ENCODE peak calls at places on chromosomes 13 and 19, in ten cellular contexts. One of them, this sample, is unnamed.

GRCh38 chr13:96771501-96772367 is 222.5 kb downstream of the OXGR1 start:
- DNase-seq in AG04450: no peak
- DNase-seq in dorsolateral prefrontal cortex: no peak
- DNase-seq in mesenchymal stem cell: no peak
- DNase-seq in upper lobe of right lung: no peak
- DNase-seq in K562: no peak
- DNase-seq in H9: no peak
- DNase-seq in psoas muscle: no peak
- DNase-seq in CD8-positive, alpha-beta T cell: no peak
- DNase-seq in neuronal stem cell: no peak
- DNase-seq in this sample: no peak

GRCh38 chr13:101415358-101416174 is 742 bp downstream of the NALCN start:
- DNase-seq in K562: no peak
- DNase-seq in AG04450: no peak
- DNase-seq in H9: no peak
- DNase-seq in dorsolateral prefrontal cortex: no peak
- DNase-seq in psoas muscle: no peak
- DNase-seq in CD8-positive, alpha-beta T cell: no peak
- DNase-seq in mesenchymal stem cell: no peak
- DNase-seq in upper lobe of right lung: no peak
- DNase-seq in neuronal stem cell: no peak
- DNase-seq in this sample: no peak

GRCh38 chr13:97245011-97245410 is 22.9 kb downstream of the MBNL2 start:
- DNase-seq in AG04450: no peak
- DNase-seq in dorsolateral prefrontal cortex: no peak
- DNase-seq in K562: no peak
- DNase-seq in CD8-positive, alpha-beta T cell: no peak
- DNase-seq in neuronal stem cell: no peak
- DNase-seq in psoas muscle: no peak
- DNase-seq in upper lobe of right lung: no peak
- DNase-seq in mesenchymal stem cell: no peak
- DNase-seq in H9: no peak
- DNase-seq in this sample: no peak

GRCh38 chr13:35455022-35455421 is 21.5 kb downstream of the MAB21L1 start:
- DNase-seq in psoas muscle: no peak
- DNase-seq in H9: no peak
- DNase-seq in mesenchymal stem cell: no peak
- DNase-seq in K562: no peak
- DNase-seq in CD8-positive, alpha-beta T cell: no peak
- DNase-seq in dorsolateral prefrontal cortex: no peak
- DNase-seq in upper lobe of right lung: no peak
- DNase-seq in neuronal stem cell: no peak
- DNase-seq in AG04450: no peak
- DNase-seq in this sample: no peak

GRCh38 chr13:73715114-73715909 is 418.9 kb downstream of the KLF12 start:
- DNase-seq in dorsolateral prefrontal cortex: no peak
- DNase-seq in mesenchymal stem cell: no peak
- DNase-seq in psoas muscle: no peak
- DNase-seq in K562: no peak
- DNase-seq in AG04450: no peak
- DNase-seq in upper lobe of right lung: peak; percentile 72
- DNase-seq in CD8-positive, alpha-beta T cell: peak; percentile 60
- DNase-seq in neuronal stem cell: no peak
- DNase-seq in H9: no peak
- DNase-seq in this sample: no peak

GRCh38 chr13:91066745-91067144 is 280.7 kb upstream of the MIR17HG start:
- DNase-seq in psoas muscle: no peak
- DNase-seq in CD8-positive, alpha-beta T cell: no peak
- DNase-seq in H9: no peak
- DNase-seq in upper lobe of right lung: no peak
- DNase-seq in K562: no peak
- DNase-seq in dorsolateral prefrontal cortex: no peak
- DNase-seq in AG04450: no peak
- DNase-seq in neuronal stem cell: no peak
- DNase-seq in mesenchymal stem cell: no peak
- DNase-seq in this sample: no peak

GRCh38 chr13:27973291-27973690 is 4.2 kb upstream of the CDX2 start:
- DNase-seq in upper lobe of right lung: no peak
- DNase-seq in neuronal stem cell: no peak
- DNase-seq in CD8-positive, alpha-beta T cell: no peak
- DNase-seq in K562: no peak
- DNase-seq in H9: no peak
- DNase-seq in mesenchymal stem cell: no peak
- DNase-seq in dorsolateral prefrontal cortex: no peak
- DNase-seq in AG04450: no peak
- DNase-seq in psoas muscle: no peak
- DNase-seq in this sample: no peak

GRCh38 chr13:39144941-39145533 is 106.8 kb downstream of the NHLRC3 start:
- DNase-seq in psoas muscle: peak; percentile 56
- DNase-seq in K562: peak; percentile 13
- DNase-seq in H9: peak; percentile 51
- DNase-seq in CD8-positive, alpha-beta T cell: no peak
- DNase-seq in upper lobe of right lung: no peak
- DNase-seq in neuronal stem cell: peak; percentile 47
- DNase-seq in AG04450: peak; percentile 26
- DNase-seq in dorsolateral prefrontal cortex: peak; percentile 72
- DNase-seq in mesenchymal stem cell: peak; percentile 67
- DNase-seq in this sample: peak; percentile 87

GRCh38 chr19:48752511-48753365 is at the start of gene FUT1:
- DNase-seq in dorsolateral prefrontal cortex: peak; percentile 37
- DNase-seq in H9: peak; percentile 97
- DNase-seq in AG04450: no peak
- DNase-seq in upper lobe of right lung: peak; percentile 90
- DNase-seq in K562: peak; percentile 58
- DNase-seq in neuronal stem cell: no peak
- DNase-seq in CD8-positive, alpha-beta T cell: peak; percentile 49
- DNase-seq in psoas muscle: peak; percentile 75
- DNase-seq in mesenchymal stem cell: peak; percentile 39
- DNase-seq in this sample: no peak

GRCh38 chr19:50562329-50562728 is 5.9 kb downstream of the LRRC4B start:
- DNase-seq in upper lobe of right lung: no peak
- DNase-seq in dorsolateral prefrontal cortex: no peak
- DNase-seq in K562: no peak
- DNase-seq in AG04450: no peak
- DNase-seq in CD8-positive, alpha-beta T cell: no peak
- DNase-seq in mesenchymal stem cell: no peak
- DNase-seq in psoas muscle: no peak
- DNase-seq in H9: no peak
- DNase-seq in neuronal stem cell: no peak
- DNase-seq in this sample: no peak

GRCh38 chr19:33502521-33502920 is 19.1 kb downstream of the PEPD start:
- DNase-seq in neuronal stem cell: no peak
- DNase-seq in CD8-positive, alpha-beta T cell: no peak
- DNase-seq in mesenchymal stem cell: no peak
- DNase-seq in dorsolateral prefrontal cortex: no peak
- DNase-seq in H9: no peak
- DNase-seq in AG04450: no peak
- DNase-seq in upper lobe of right lung: no peak
- DNase-seq in psoas muscle: no peak
- DNase-seq in K562: no peak
- DNase-seq in this sample: no peak

DNA sequence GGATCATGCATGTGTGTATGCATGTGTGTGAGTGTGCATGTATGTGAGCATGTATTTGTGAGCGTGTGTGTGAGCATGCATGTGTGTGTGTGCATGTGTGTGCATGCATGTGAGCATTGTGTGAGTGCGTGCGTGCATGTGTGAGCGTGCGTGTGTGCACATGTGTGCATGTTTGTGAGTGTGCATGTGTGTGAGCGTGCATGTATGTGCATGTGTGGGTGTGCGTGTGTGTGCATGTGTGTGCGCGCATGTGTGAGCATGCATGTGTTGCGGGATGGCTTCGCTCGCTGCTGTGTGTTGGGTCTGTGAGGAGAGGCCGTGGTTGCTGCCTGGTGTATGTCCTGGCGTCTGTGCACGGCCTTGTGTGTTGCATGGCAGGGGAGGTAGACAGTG is 32.4 kb downstream of the PAK4 start:
- DNase-seq in psoas muscle: no peak
- DNase-seq in K562: no peak
- DNase-seq in dorsolateral prefrontal cortex: no peak
- DNase-seq in neuronal stem cell: no peak
- DNase-seq in H9: no peak
- DNase-seq in mesenchymal stem cell: no peak
- DNase-seq in AG04450: no peak
- DNase-seq in upper lobe of right lung: no peak
- DNase-seq in CD8-positive, alpha-beta T cell: no peak
- DNase-seq in this sample: no peak
- H3K27ac ChIP-seq in psoas muscle: no peak overlapping the region
- H3K27ac ChIP-seq in K562: no peak overlapping the region
- H3K27ac ChIP-seq in dorsolateral prefrontal cortex: no peak overlapping the region
- H3K27ac ChIP-seq in neuronal stem cell: no peak overlapping the region
- H3K27ac ChIP-seq in H9: peak overlapping the region; percentile 5
- H3K27ac ChIP-seq in mesenchymal stem cell: no peak overlapping the region
- H3K27ac ChIP-seq in AG04450: no peak overlapping the region
- H3K27ac ChIP-seq in upper lobe of right lung: no peak overlapping the region
- H3K27ac ChIP-seq in CD8-positive, alpha-beta T cell: no peak overlapping the region
- H3K27ac ChIP-seq in this sample: no peak overlapping the region

GRCh38 chr19:39166571-39167391 is 30.0 kb upstream of the NCCRP1 start:
- DNase-seq in psoas muscle: no peak
- DNase-seq in mesenchymal stem cell: no peak
- DNase-seq in K562: no peak
- DNase-seq in AG04450: no peak
- DNase-seq in dorsolateral prefrontal cortex: no peak
- DNase-seq in CD8-positive, alpha-beta T cell: no peak
- DNase-seq in H9: no peak
- DNase-seq in neuronal stem cell: no peak
- DNase-seq in upper lobe of right lung: peak; percentile 95
- DNase-seq in this sample: no peak
- H3K27ac ChIP-seq in psoas muscle: no peak overlapping the region
- H3K27ac ChIP-seq in mesenchymal stem cell: no peak overlapping the region
- H3K27ac ChIP-seq in K562: no peak overlapping the region
- H3K27ac ChIP-seq in AG04450: no peak overlapping the region
- H3K27ac ChIP-seq in dorsolateral prefrontal cortex: peak overlapping the region; percentile 47
- H3K27ac ChIP-seq in CD8-positive, alpha-beta T cell: no peak overlapping the region
- H3K27ac ChIP-seq in H9: no peak overlapping the region
- H3K27ac ChIP-seq in neuronal stem cell: no peak overlapping the region
- H3K27ac ChIP-seq in upper lobe of right lung: peak overlapping the region; percentile 86
- H3K27ac ChIP-seq in this sample: no peak overlapping the region

DNA sequence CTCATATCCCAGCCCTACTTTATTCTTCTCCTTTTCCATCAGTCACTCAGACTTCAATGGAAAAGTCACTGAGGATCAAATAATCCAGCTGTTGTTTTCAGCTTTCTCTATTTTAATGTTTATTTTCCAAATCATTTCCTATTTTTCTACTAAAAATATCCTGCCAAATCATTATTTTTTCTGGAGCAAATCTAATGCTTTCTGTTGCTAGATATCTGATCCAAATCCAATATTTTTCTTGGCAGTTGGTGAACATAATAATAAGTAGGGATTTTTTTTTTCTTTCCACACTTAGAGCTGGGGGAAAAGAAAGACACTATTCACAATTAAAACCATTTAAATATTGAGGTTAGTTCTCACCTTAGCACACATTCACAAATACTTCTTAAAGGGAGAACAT is 656.1 kb downstream of the DACH1 start:
- DNase-seq in K562: no peak
- DNase-seq in psoas muscle: no peak
- DNase-seq in H9: no peak
- DNase-seq in dorsolateral prefrontal cortex: no peak
- DNase-seq in mesenchymal stem cell: no peak
- DNase-seq in neuronal stem cell: no peak
- DNase-seq in AG04450: no peak
- DNase-seq in upper lobe of right lung: no peak
- DNase-seq in CD8-positive, alpha-beta T cell: no peak
- DNase-seq in this sample: no peak
- H3K27ac ChIP-seq in K562: no peak overlapping the region
- H3K27ac ChIP-seq in psoas muscle: no peak overlapping the region
- H3K27ac ChIP-seq in H9: no peak overlapping the region
- H3K27ac ChIP-seq in dorsolateral prefrontal cortex: no peak overlapping the region
- H3K27ac ChIP-seq in mesenchymal stem cell: no peak overlapping the region
- H3K27ac ChIP-seq in neuronal stem cell: no peak overlapping the region
- H3K27ac ChIP-seq in AG04450: no peak overlapping the region
- H3K27ac ChIP-seq in upper lobe of right lung: no peak overlapping the region
- H3K27ac ChIP-seq in CD8-positive, alpha-beta T cell: no peak overlapping the region
- H3K27ac ChIP-seq in this sample: no peak overlapping the region

GRCh38 chr13:30738946-30739528 is 3.7 kb downstream of the ALOX5AP start:
- DNase-seq in K562: no peak
- DNase-seq in AG04450: no peak
- DNase-seq in H9: no peak
- DNase-seq in dorsolateral prefrontal cortex: no peak
- DNase-seq in psoas muscle: no peak
- DNase-seq in upper lobe of right lung: no peak
- DNase-seq in CD8-positive, alpha-beta T cell: no peak
- DNase-seq in mesenchymal stem cell: no peak
- DNase-seq in neuronal stem cell: no peak
- DNase-seq in this sample: peak; percentile 14

GRCh38 chr13:30736461-30736860 is 1.1 kb downstream of the ALOX5AP start:
- DNase-seq in K562: no peak
- DNase-seq in mesenchymal stem cell: no peak
- DNase-seq in CD8-positive, alpha-beta T cell: no peak
- DNase-seq in dorsolateral prefrontal cortex: no peak
- DNase-seq in neuronal stem cell: no peak
- DNase-seq in H9: no peak
- DNase-seq in upper lobe of right lung: no peak
- DNase-seq in psoas muscle: no peak
- DNase-seq in AG04450: no peak
- DNase-seq in this sample: no peak

GRCh38 chr13:30736921-30737320 is 1.6 kb downstream of the ALOX5AP start:
- DNase-seq in psoas muscle: no peak
- DNase-seq in neuronal stem cell: no peak
- DNase-seq in mesenchymal stem cell: no peak
- DNase-seq in H9: no peak
- DNase-seq in dorsolateral prefrontal cortex: no peak
- DNase-seq in CD8-positive, alpha-beta T cell: no peak
- DNase-seq in K562: no peak
- DNase-seq in AG04450: no peak
- DNase-seq in upper lobe of right lung: no peak
- DNase-seq in this sample: no peak

GRCh38 chr13:30738526-30738925 is 3.2 kb downstream of the ALOX5AP start:
- DNase-seq in dorsolateral prefrontal cortex: no peak
- DNase-seq in neuronal stem cell: no peak
- DNase-seq in H9: peak; percentile 34
- DNase-seq in psoas muscle: no peak
- DNase-seq in CD8-positive, alpha-beta T cell: no peak
- DNase-seq in upper lobe of right lung: no peak
- DNase-seq in AG04450: no peak
- DNase-seq in K562: no peak
- DNase-seq in mesenchymal stem cell: no peak
- DNase-seq in this sample: no peak

DNA sequence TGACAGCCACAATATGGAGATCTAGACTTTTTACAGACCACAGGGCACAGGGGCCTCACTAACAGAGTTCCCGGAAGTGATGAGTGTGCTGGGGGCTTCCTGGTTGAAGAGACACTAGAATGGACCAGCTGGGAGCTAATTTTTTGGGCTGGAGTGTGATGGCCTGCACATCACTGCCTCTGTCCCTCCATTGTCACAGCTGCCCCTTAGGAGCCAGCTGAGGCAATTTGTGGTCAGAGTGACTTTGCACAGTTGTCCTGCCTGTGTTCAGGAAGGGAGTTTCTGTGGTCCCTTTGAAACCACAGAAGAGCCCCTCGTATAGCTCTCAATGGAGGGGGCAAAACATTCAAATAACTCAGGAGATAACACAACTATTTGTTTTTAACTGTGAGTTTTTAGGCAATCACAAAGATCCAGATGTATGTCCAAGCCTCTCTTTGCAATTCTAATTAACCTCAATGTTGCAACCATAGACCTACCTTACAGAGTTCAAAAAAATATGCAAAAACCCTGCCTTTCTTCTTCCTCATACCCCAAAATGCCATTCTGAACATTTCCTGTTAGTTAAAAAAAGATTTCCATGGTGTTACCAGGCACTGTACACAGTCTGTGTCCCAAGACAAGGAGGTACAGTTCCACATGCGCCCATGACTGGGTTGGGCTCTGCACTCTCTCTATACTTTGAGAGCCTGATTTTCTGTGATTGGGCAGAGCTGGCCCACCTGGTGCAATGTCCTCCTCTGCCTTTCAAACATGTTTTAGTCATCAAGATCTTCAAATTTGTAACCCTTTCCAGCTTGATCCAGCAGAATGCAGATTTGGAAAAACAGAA is 2.4 kb downstream of the ALOX5AP start:
- DNase-seq in H9: no peak
- DNase-seq in neuronal stem cell: no peak
- DNase-seq in dorsolateral prefrontal cortex: no peak
- DNase-seq in K562: no peak
- DNase-seq in AG04450: no peak
- DNase-seq in mesenchymal stem cell: no peak
- DNase-seq in upper lobe of right lung: no peak
- DNase-seq in psoas muscle: no peak
- DNase-seq in CD8-positive, alpha-beta T cell: no peak
- DNase-seq in this sample: no peak
- H3K27ac ChIP-seq in H9: no peak overlapping the region
- H3K27ac ChIP-seq in neuronal stem cell: no peak overlapping the region
- H3K27ac ChIP-seq in dorsolateral prefrontal cortex: no peak overlapping the region
- H3K27ac ChIP-seq in K562: no peak overlapping the region
- H3K27ac ChIP-seq in AG04450: no peak overlapping the region
- H3K27ac ChIP-seq in mesenchymal stem cell: no peak overlapping the region
- H3K27ac ChIP-seq in upper lobe of right lung: peak overlapping the region; percentile 72
- H3K27ac ChIP-seq in psoas muscle: no peak overlapping the region
- H3K27ac ChIP-seq in CD8-positive, alpha-beta T cell: no peak overlapping the region
- H3K27ac ChIP-seq in this sample: no peak overlapping the region